ENCODE peak calls at places on chromosome 2, in seven cellular contexts. One of them, this sample, is unnamed.

GRCh38 chr2:65464604-65465003 is 32.2 kb upstream of the SPRED2 start:
- DNase-seq in stomach: no peak
- DNase-seq in left cardiac atrium: no peak
- DNase-seq in CD8-positive, alpha-beta T cell: no peak
- DNase-seq in choroid plexus epithelial cell: no peak
- DNase-seq in pons: no peak
- DNase-seq in GM23248: peak
- DNase-seq in this sample: no peak

GRCh38 chr2:220224711-220225519 is 597.5 kb downstream of the SLC4A3 start:
- DNase-seq in stomach: no peak
- DNase-seq in left cardiac atrium: no peak
- DNase-seq in CD8-positive, alpha-beta T cell: no peak
- DNase-seq in choroid plexus epithelial cell: peak
- DNase-seq in pons: no peak
- DNase-seq in GM23248: peak
- DNase-seq in this sample: no peak

GRCh38 chr2:221502270-221502973 is 69.7 kb downstream of the EPHA4 start:
- DNase-seq in stomach: no peak
- DNase-seq in left cardiac atrium: no peak
- DNase-seq in CD8-positive, alpha-beta T cell: no peak
- DNase-seq in choroid plexus epithelial cell: peak
- DNase-seq in pons: no peak
- DNase-seq in GM23248: peak
- DNase-seq in this sample: no peak

GRCh38 chr2:120053891-120054290 is 41.0 kb downstream of the EPB41L5 start:
- DNase-seq in stomach: no peak
- DNase-seq in left cardiac atrium: no peak
- DNase-seq in CD8-positive, alpha-beta T cell: no peak
- DNase-seq in choroid plexus epithelial cell: no peak
- DNase-seq in pons: no peak
- DNase-seq in GM23248: peak
- DNase-seq in this sample: no peak

GRCh38 chr2:43273477-43273876 is 47.1 kb upstream of the ZFP36L2 start:
- DNase-seq in stomach: no peak
- DNase-seq in left cardiac atrium: no peak
- DNase-seq in CD8-positive, alpha-beta T cell: no peak
- DNase-seq in choroid plexus epithelial cell: peak
- DNase-seq in pons: no peak
- DNase-seq in GM23248: peak
- DNase-seq in this sample: no peak

GRCh38 chr2:173997269-173997668 is 32.1 kb upstream of the SP3 start:
- DNase-seq in stomach: peak
- DNase-seq in left cardiac atrium: peak
- DNase-seq in CD8-positive, alpha-beta T cell: no peak
- DNase-seq in choroid plexus epithelial cell: peak
- DNase-seq in pons: peak
- DNase-seq in GM23248: peak
- DNase-seq in this sample: no peak

GRCh38 chr2:230886641-230887040 is 21.9 kb downstream of the ITM2C start:
- DNase-seq in stomach: no peak
- DNase-seq in left cardiac atrium: no peak
- DNase-seq in CD8-positive, alpha-beta T cell: no peak
- DNase-seq in choroid plexus epithelial cell: no peak
- DNase-seq in pons: no peak
- DNase-seq in GM23248: no peak
- DNase-seq in this sample: no peak

GRCh38 chr2:10030311-10030736 is 13.0 kb upstream of the KLF11 start:
- DNase-seq in stomach: no peak
- DNase-seq in left cardiac atrium: no peak
- DNase-seq in CD8-positive, alpha-beta T cell: no peak
- DNase-seq in choroid plexus epithelial cell: no peak
- DNase-seq in pons: no peak
- DNase-seq in GM23248: peak
- DNase-seq in this sample: no peak

GRCh38 chr2:190682168-190682567 is 33.3 kb downstream of the NAB1 start:
- DNase-seq in stomach: no peak
- DNase-seq in left cardiac atrium: no peak
- DNase-seq in CD8-positive, alpha-beta T cell: no peak
- DNase-seq in choroid plexus epithelial cell: peak
- DNase-seq in pons: no peak
- DNase-seq in GM23248: peak
- DNase-seq in this sample: no peak

GRCh38 chr2:20209373-20210109 is 15.4 kb downstream of the SDC1 start:
- DNase-seq in stomach: no peak
- DNase-seq in left cardiac atrium: no peak
- DNase-seq in CD8-positive, alpha-beta T cell: no peak
- DNase-seq in choroid plexus epithelial cell: no peak
- DNase-seq in pons: no peak
- DNase-seq in GM23248: no peak
- DNase-seq in this sample: no peak

GRCh38 chr2:63484901-63485300 is 103.4 kb downstream of the WDPCP start:
- DNase-seq in stomach: no peak
- DNase-seq in left cardiac atrium: no peak
- DNase-seq in CD8-positive, alpha-beta T cell: no peak
- DNase-seq in choroid plexus epithelial cell: no peak
- DNase-seq in pons: no peak
- DNase-seq in GM23248: no peak
- DNase-seq in this sample: no peak

GRCh38 chr2:175690113-175690716 is 311.9 kb downstream of the LNPK start:
- DNase-seq in stomach: no peak
- DNase-seq in left cardiac atrium: no peak
- DNase-seq in CD8-positive, alpha-beta T cell: peak
- DNase-seq in choroid plexus epithelial cell: peak
- DNase-seq in pons: peak
- DNase-seq in GM23248: peak
- DNase-seq in this sample: peak

GRCh38 chr2:84459028-84459943 is at the start of gene SUCLG1:
- DNase-seq in stomach: peak
- DNase-seq in left cardiac atrium: peak
- DNase-seq in CD8-positive, alpha-beta T cell: peak
- DNase-seq in choroid plexus epithelial cell: peak
- DNase-seq in pons: peak
- DNase-seq in GM23248: peak
- DNase-seq in this sample: peak

GRCh38 chr2:215060851-215061541 is 77.4 kb downstream of the ABCA12 start:
- DNase-seq in stomach: no peak
- DNase-seq in left cardiac atrium: no peak
- DNase-seq in CD8-positive, alpha-beta T cell: no peak
- DNase-seq in choroid plexus epithelial cell: no peak
- DNase-seq in pons: peak
- DNase-seq in GM23248: peak
- DNase-seq in this sample: no peak

GRCh38 chr2:118019821-118020220 is 6.0 kb upstream of the CCDC93 start:
- DNase-seq in stomach: no peak
- DNase-seq in left cardiac atrium: no peak
- DNase-seq in CD8-positive, alpha-beta T cell: no peak
- DNase-seq in choroid plexus epithelial cell: no peak
- DNase-seq in pons: no peak
- DNase-seq in GM23248: no peak
- DNase-seq in this sample: no peak

GRCh38 chr2:209240204-209240603 is 183.6 kb upstream of the MAP2 start:
- DNase-seq in stomach: no peak
- DNase-seq in left cardiac atrium: no peak
- DNase-seq in CD8-positive, alpha-beta T cell: no peak
- DNase-seq in choroid plexus epithelial cell: no peak
- DNase-seq in pons: no peak
- DNase-seq in GM23248: no peak
- DNase-seq in this sample: no peak

GRCh38 chr2:69509011-69509749 is 71.9 kb upstream of the NFU1 start:
- DNase-seq in stomach: no peak
- DNase-seq in left cardiac atrium: no peak
- DNase-seq in CD8-positive, alpha-beta T cell: no peak
- DNase-seq in choroid plexus epithelial cell: no peak
- DNase-seq in pons: peak
- DNase-seq in GM23248: no peak
- DNase-seq in this sample: no peak

GRCh38 chr2:182404102-182404501 is 22.7 kb downstream of the PDE1A start:
- DNase-seq in stomach: no peak
- DNase-seq in left cardiac atrium: no peak
- DNase-seq in CD8-positive, alpha-beta T cell: no peak
- DNase-seq in choroid plexus epithelial cell: peak
- DNase-seq in pons: no peak
- DNase-seq in GM23248: peak
- DNase-seq in this sample: no peak

GRCh38 chr2:11824901-11825592 is 78.6 kb downstream of the LPIN1 start:
- DNase-seq in stomach: no peak
- DNase-seq in left cardiac atrium: no peak
- DNase-seq in CD8-positive, alpha-beta T cell: no peak
- DNase-seq in choroid plexus epithelial cell: no peak
- DNase-seq in pons: no peak
- DNase-seq in GM23248: no peak
- DNase-seq in this sample: no peak

GRCh38 chr2:16238756-16239150 is 298.4 kb downstream of the MYCN start:
- DNase-seq in stomach: no peak
- DNase-seq in left cardiac atrium: no peak
- DNase-seq in CD8-positive, alpha-beta T cell: no peak
- DNase-seq in choroid plexus epithelial cell: no peak
- DNase-seq in pons: no peak
- DNase-seq in GM23248: no peak
- DNase-seq in this sample: no peak

GRCh38 chr2:128178650-128179460 is 87.9 kb downstream of the UGGT1 start:
- DNase-seq in stomach: peak
- DNase-seq in left cardiac atrium: peak
- DNase-seq in CD8-positive, alpha-beta T cell: peak
- DNase-seq in choroid plexus epithelial cell: peak
- DNase-seq in pons: peak
- DNase-seq in GM23248: peak
- DNase-seq in this sample: peak

GRCh38 chr2:219466816-219467735 is 31.6 kb upstream of the GMPPA start:
- DNase-seq in stomach: no peak
- DNase-seq in left cardiac atrium: no peak
- DNase-seq in CD8-positive, alpha-beta T cell: no peak
- DNase-seq in choroid plexus epithelial cell: no peak
- DNase-seq in pons: no peak
- DNase-seq in GM23248: no peak
- DNase-seq in this sample: no peak

GRCh38 chr2:149817206-149817605 is 229.6 kb upstream of the MMADHC start:
- DNase-seq in stomach: no peak
- DNase-seq in left cardiac atrium: no peak
- DNase-seq in CD8-positive, alpha-beta T cell: no peak
- DNase-seq in choroid plexus epithelial cell: no peak
- DNase-seq in pons: no peak
- DNase-seq in GM23248: peak
- DNase-seq in this sample: no peak

GRCh38 chr2:191083546-191083945 is 67.2 kb downstream of the STAT4 start:
- DNase-seq in stomach: no peak
- DNase-seq in left cardiac atrium: no peak
- DNase-seq in CD8-positive, alpha-beta T cell: no peak
- DNase-seq in choroid plexus epithelial cell: no peak
- DNase-seq in pons: no peak
- DNase-seq in GM23248: no peak
- DNase-seq in this sample: no peak

GRCh38 chr2:11465485-11466306 is at the start of gene E2F6:
- DNase-seq in stomach: peak
- DNase-seq in left cardiac atrium: peak
- DNase-seq in CD8-positive, alpha-beta T cell: peak
- DNase-seq in choroid plexus epithelial cell: peak
- DNase-seq in pons: peak
- DNase-seq in GM23248: peak
- DNase-seq in this sample: peak

GRCh38 chr2:205694256-205694655 is 12.0 kb downstream of the NRP2 start:
- DNase-seq in stomach: no peak
- DNase-seq in left cardiac atrium: no peak
- DNase-seq in CD8-positive, alpha-beta T cell: no peak
- DNase-seq in choroid plexus epithelial cell: no peak
- DNase-seq in pons: no peak
- DNase-seq in GM23248: no peak
- DNase-seq in this sample: no peak

GRCh38 chr2:70111752-70112591 is 24.7 kb downstream of the PCBP1 start:
- DNase-seq in stomach: no peak
- DNase-seq in left cardiac atrium: no peak
- DNase-seq in CD8-positive, alpha-beta T cell: no peak
- DNase-seq in choroid plexus epithelial cell: peak
- DNase-seq in pons: no peak
- DNase-seq in GM23248: peak
- DNase-seq in this sample: no peak

GRCh38 chr2:189648846-189649529 is 12.3 kb upstream of the ASNSD1 start:
- DNase-seq in stomach: no peak
- DNase-seq in left cardiac atrium: no peak
- DNase-seq in CD8-positive, alpha-beta T cell: no peak
- DNase-seq in choroid plexus epithelial cell: peak
- DNase-seq in pons: no peak
- DNase-seq in GM23248: peak
- DNase-seq in this sample: no peak

GRCh38 chr2:33022989-33023731 is 76.4 kb downstream of the LTBP1 start:
- DNase-seq in stomach: no peak
- DNase-seq in left cardiac atrium: no peak
- DNase-seq in CD8-positive, alpha-beta T cell: no peak
- DNase-seq in choroid plexus epithelial cell: peak
- DNase-seq in pons: no peak
- DNase-seq in GM23248: peak
- DNase-seq in this sample: peak

GRCh38 chr2:150644298-150645067 is 157.0 kb upstream of the RND3 start:
- DNase-seq in stomach: no peak
- DNase-seq in left cardiac atrium: peak
- DNase-seq in CD8-positive, alpha-beta T cell: no peak
- DNase-seq in choroid plexus epithelial cell: peak
- DNase-seq in pons: no peak
- DNase-seq in GM23248: peak
- DNase-seq in this sample: peak

GRCh38 chr2:6977095-6977777 is 60.0 kb downstream of the RNF144A start:
- DNase-seq in stomach: peak
- DNase-seq in left cardiac atrium: peak
- DNase-seq in CD8-positive, alpha-beta T cell: no peak
- DNase-seq in choroid plexus epithelial cell: no peak
- DNase-seq in pons: peak
- DNase-seq in GM23248: peak
- DNase-seq in this sample: no peak

GRCh38 chr2:210195066-210195852 is 24.1 kb upstream of the KANSL1L start:
- DNase-seq in stomach: no peak
- DNase-seq in left cardiac atrium: no peak
- DNase-seq in CD8-positive, alpha-beta T cell: no peak
- DNase-seq in choroid plexus epithelial cell: peak
- DNase-seq in pons: peak
- DNase-seq in GM23248: peak
- DNase-seq in this sample: no peak

This sample was measured in Calu3.